ENCODE peak calls at places on chromosome 18, in nine cellular contexts. K, X, S, J, E, H, N, D and W are unnamed samples.

GRCh38 chr18:62347091-62347506 is 22.0 kb downstream of the TNFRSF11A start:
- DNase-seq in E (no peak), J (no peak), D (no peak), S (no peak), N (no peak), X (no peak), H (no peak), K (no peak), W (no peak)

GRCh38 chr18:35526476-35527120 is 28.8 kb upstream of the INO80C start:
- DNase-seq in H (no peak), X (no peak), J (no peak), E (peak; percentile 68), N (peak; percentile 2), D (peak; percentile 48), S (no peak), K (no peak), W (no peak)

GRCh38 chr18:44679056-44679911 is 1.4 kb upstream of the SETBP1 start:
- DNase-seq in E (peak; percentile 95), K (peak; percentile 88), N (peak; percentile 81), X (peak; percentile 93), H (peak; percentile 79), J (peak; percentile 79), S (peak; percentile 92), D (peak; percentile 43), W (peak; percentile 56)

GRCh38 chr18:46632401-46633089 is 24.5 kb downstream of the LOXHD1 start:
- DNase-seq in J (peak; percentile 63), E (no peak), N (no peak), D (no peak), X (no peak), S (no peak), K (no peak), H (no peak), W (no peak)

GRCh38 chr18:63837556-63837955 is 49.9 kb upstream of the SERPINB2 start:
- DNase-seq in K (no peak), J (no peak), X (no peak), N (no peak), D (no peak), H (no peak), E (no peak), S (no peak), W (no peak)

GRCh38 chr18:64888956-64889355 is 740.1 kb upstream of the LINC00305 start:
- DNase-seq in N (no peak), J (no peak), K (no peak), D (no peak), H (no peak), E (no peak), X (no peak), S (no peak), W (no peak)

GRCh38 chr18:58842978-58843661 is 21.6 kb upstream of the ZNF532 start:
- DNase-seq in J (no peak), S (no peak), D (no peak), K (no peak), E (peak; percentile 47), N (no peak), X (no peak), H (no peak), W (no peak)

GRCh38 chr18:50313031-50313607 is 25.6 kb upstream of the CXXC1 start:
- DNase-seq in H (no peak), X (no peak), S (no peak), J (no peak), N (no peak), D (no peak), K (no peak), E (no peak), W (no peak)

GRCh38 chr18:63292844-63293683 is 26.5 kb downstream of the BCL2 start:
- DNase-seq in D (no peak), X (no peak), K (peak; percentile 38), H (no peak), N (no peak), J (no peak), E (peak; percentile 35), S (no peak), W (no peak)

GRCh38 chr18:23069481-23069880 is 65.8 kb upstream of the CABLES1 start:
- DNase-seq in E (no peak), X (no peak), H (no peak), D (no peak), N (no peak), S (no peak), J (no peak), K (peak; percentile 47), W (no peak)

GRCh38 chr18:23871410-23871809 is 143.1 kb upstream of the TTC39C start:
- DNase-seq in X (peak; percentile 40), N (no peak), D (no peak), S (no peak), K (peak; percentile 63), H (no peak), E (peak; percentile 50), J (no peak), W (no peak)

GRCh38 chr18:24080861-24081260 is 58.0 kb upstream of the CABYR start:
- DNase-seq in H (no peak), K (peak; percentile 32), D (no peak), N (no peak), X (no peak), S (no peak), E (no peak), J (no peak), W (no peak)

GRCh38 chr18:26405190-26405781 is 143.1 kb downstream of the KCTD1 start:
- DNase-seq in J (no peak), E (peak; percentile 66), S (no peak), K (peak; percentile 41), H (peak; percentile 47), X (peak; percentile 51), N (peak; percentile 42), D (no peak), W (no peak)

GRCh38 chr18:79275992-79276391 is 119.7 kb upstream of the NFATC1 start:
- DNase-seq in E (no peak), D (no peak), J (no peak), S (no peak), H (no peak), N (no peak), K (peak; percentile 13), X (no peak), W (no peak)

GRCh38 chr18:63079114-63079513 is 240.5 kb downstream of the BCL2 start:
- DNase-seq in S (no peak), X (no peak), E (no peak), J (no peak), H (no peak), N (no peak), D (peak; percentile 78), K (no peak), W (no peak)

GRCh38 chr18:44741070-44741469 is 60.4 kb downstream of the SETBP1 start:
- DNase-seq in N (no peak), X (no peak), K (no peak), J (peak; percentile 33), S (no peak), H (no peak), E (no peak), D (no peak), W (no peak)

GRCh38 chr18:8324343-8325065 is 284.7 kb upstream of the RAB12 start:
- DNase-seq in J (no peak), S (no peak), K (no peak), N (no peak), E (no peak), X (no peak), H (no peak), D (no peak), W (no peak)

GRCh38 chr18:48866028-48866733 is 84.6 kb downstream of the SMAD7 start:
- DNase-seq in N (peak; percentile 83), H (no peak), K (no peak), J (peak; percentile 91), D (no peak), X (peak; percentile 63), S (peak; percentile 86), E (peak; percentile 87), W (no peak)

GRCh38 chr18:52228158-52228557 is 111.8 kb upstream of the DCC start:
- DNase-seq in E (no peak), N (no peak), D (no peak), S (no peak), H (no peak), K (no peak), X (no peak), J (no peak), W (no peak)

GRCh38 chr18:10059610-10060468 is 146.0 kb downstream of the VAPA start:
- DNase-seq in E (peak; percentile 73), S (no peak), D (no peak), N (no peak), K (no peak), X (peak; percentile 32), J (no peak), H (no peak), W (peak; percentile 34)

GRCh38 chr18:25164211-25164836 is 187.6 kb downstream of the ZNF521 start:
- DNase-seq in J (no peak), D (no peak), H (no peak), E (peak; percentile 11), N (no peak), X (no peak), K (no peak), S (no peak), W (no peak)

GRCh38 chr18:55136864-55137263 is 177.6 kb upstream of the CCDC68 start:
- DNase-seq in E (no peak), K (no peak), X (no peak), D (no peak), H (no peak), N (no peak), S (no peak), J (no peak), W (no peak)

GRCh38 chr18:40357536-40357935 is 1597.5 kb upstream of the PIK3C3 start:
- DNase-seq in K (no peak), S (no peak), X (no peak), H (no peak), J (no peak), E (no peak), D (no peak), N (no peak), W (no peak)

GRCh38 chr18:9108911-9109310 is 6.4 kb downstream of the NDUFV2 start:
- DNase-seq in H (no peak), D (no peak), J (no peak), N (no peak), S (no peak), K (no peak), E (no peak), X (no peak), W (no peak)

GRCh38 chr18:46169464-46169941 is 65.3 kb downstream of the HAUS1 start:
- DNase-seq in D (no peak), X (no peak), S (no peak), N (no peak), E (no peak), K (no peak), H (no peak), J (no peak), W (no peak)

GRCh38 chr18:78770149-78771139 is 209.2 kb upstream of the SALL3 start:
- DNase-seq in S (no peak), K (no peak), N (no peak), J (no peak), X (no peak), E (no peak), D (no peak), H (peak; percentile 62), W (no peak)

GRCh38 chr18:26648509-26649192 is 100.3 kb upstream of the KCTD1 start:
- DNase-seq in J (no peak), X (no peak), H (no peak), K (no peak), S (no peak), D (no peak), N (no peak), E (no peak), W (no peak)

GRCh38 chr18:75874401-75875093 is 447.0 kb upstream of the SMIM21 start:
- DNase-seq in E (no peak), D (no peak), S (no peak), N (no peak), X (peak; percentile 25), J (no peak), K (no peak), H (no peak), W (no peak)

GRCh38 chr18:58402951-58403702 is 225.8 kb downstream of the ALPK2 start:
- DNase-seq in E (peak; percentile 62), H (no peak), K (no peak), J (no peak), X (no peak), D (no peak), S (no peak), N (no peak), W (no peak)

GRCh38 chr18:27008575-27008974 is 143.1 kb upstream of the AQP4 start:
- DNase-seq in J (no peak), D (no peak), X (no peak), N (no peak), E (no peak), K (no peak), S (no peak), H (peak; percentile 34), W (no peak)

GRCh38 chr18:604771-605170 is 8.0 kb downstream of the CLUL1 start:
- DNase-seq in H (no peak), K (no peak), N (no peak), X (no peak), E (no peak), J (no peak), S (no peak), D (no peak), W (no peak)